ENCODE peak calls at places on chromosomes 2 and 18, in five cellular contexts. L is mammary epithelial cell, R is NCI-H1436 treated with DMSO at 0.1 percent for 48 hours, E is smooth muscle cell of the brain vasculature, G is AG09309. X is an unnamed sample.
A peak's percentile ranks its signal among the peaks of the same experiment; 100 is the strongest.

GRCh38 chr18:478679-479078 is 21.8 kb downstream of the COLEC12 start:
- DNase-seq in L (no peak), R (no peak), E (no peak), G (no peak), X (no peak)

GRCh38 chr18:48850891-48851302 is 99.9 kb downstream of the SMAD7 start:
- DNase-seq in L (no peak), R (no peak), E (no peak), G (no peak), X (no peak)

GRCh38 chr2:143551946-143552655 is 422.9 kb downstream of the ARHGAP15 start:
- DNase-seq in L (no peak), R (no peak), E (no peak), G (no peak), X (no peak)

GRCh38 chr2:148301362-148301761 is 280.5 kb downstream of the MBD5 start:
- DNase-seq in L (no peak), R (no peak), E (no peak), G (no peak), X (no peak)

GRCh38 chr2:132253496-132254305 is 91.9 kb upstream of the ANKRD30BL start:
- DNase-seq in L (no peak), R (no peak), E (no peak), G (no peak), X (no peak)

GRCh38 chr18:49565656-49566055 is 3.8 kb downstream of the LIPG start:
- DNase-seq in L (no peak), R (no peak), E (no peak), G (no peak), X (no peak)

GRCh38 chr18:27778441-27778840 is 398.5 kb downstream of the CDH2 start:
- DNase-seq in L (peak; percentile 4), R (no peak), E (peak; percentile 10), G (no peak), X (no peak)

GRCh38 chr2:191415858-191416257 is 170.7 kb downstream of the MYO1B start:
- DNase-seq in L (no peak), R (no peak), E (no peak), G (no peak), X (no peak)

GRCh38 chr2:104690255-104690999 is 163.5 kb upstream of the POU3F3 start:
- DNase-seq in L (no peak), R (no peak), E (no peak), G (no peak), X (no peak)

GRCh38 chr2:36456227-36456788 is 100.7 kb downstream of the CRIM1 start:
- DNase-seq in L (peak; percentile 63), R (no peak), E (no peak), G (no peak), X (no peak)

GRCh38 chr2:7905756-7906155 is 776.1 kb upstream of the ID2 start:
- DNase-seq in L (no peak), R (peak; percentile 58), E (no peak), G (no peak), X (no peak)

GRCh38 chr2:85846411-85846810 is 42.4 kb downstream of the ST3GAL5 start:
- DNase-seq in L (no peak), R (no peak), E (no peak), G (peak; percentile 27), X (no peak)

GRCh38 chr18:9619545-9619944 is 5.2 kb upstream of the PPP4R1 start:
- DNase-seq in L (peak; percentile 47), R (no peak), E (no peak), G (no peak), X (no peak)

GRCh38 chr2:28457237-28457636 is 38.6 kb upstream of the PLB1 start:
- DNase-seq in L (no peak), R (no peak), E (no peak), G (no peak), X (no peak)

GRCh38 chr2:119387381-119388129 is 20.8 kb downstream of the DBI start:
- DNase-seq in L (peak; percentile 76), R (no peak), E (peak; percentile 40), G (peak; percentile 55), X (no peak)

GRCh38 chr2:189116059-189116458 is 63.5 kb downstream of the COL5A2 start:
- DNase-seq in L (no peak), R (no peak), E (no peak), G (no peak), X (no peak)

GRCh38 chr2:74131901-74132300 is 15.8 kb downstream of the BOLA3 start:
- DNase-seq in L (no peak), R (no peak), E (no peak), G (no peak), X (no peak)

GRCh38 chr2:69645926-69646325 is 2.4 kb upstream of the AAK1 start:
- DNase-seq in L (no peak), R (no peak), E (no peak), G (no peak), X (no peak)

GRCh38 chr2:144402282-144402681 is 117.6 kb downstream of the ZEB2 start:
- DNase-seq in L (no peak), R (no peak), E (no peak), G (no peak), X (no peak)

GRCh38 chr18:35042389-35043066 is 1.3 kb downstream of the MAPRE2 start:
- DNase-seq in L (no peak), R (no peak), E (no peak), G (no peak), X (peak; percentile 63)

GRCh38 chr2:23350026-23350791 is 34.8 kb upstream of the KLHL29 start:
- DNase-seq in L (no peak), R (no peak), E (no peak), G (no peak), X (no peak)

GRCh38 chr2:240149943-240150784 is 9.7 kb upstream of the OTOS start:
- DNase-seq in L (no peak), R (no peak), E (no peak), G (no peak), X (no peak)

GRCh38 chr2:16321872-16322271 is 343.8 kb downstream of the CYRIA start:
- DNase-seq in L (no peak), R (no peak), E (no peak), G (no peak), X (no peak)

GRCh38 chr2:202022755-202023154 is 10.9 kb upstream of the FZD7 start:
- DNase-seq in L (no peak), R (peak; percentile 36), E (no peak), G (no peak), X (no peak)

GRCh38 chr18:62325806-62326645 is 916 bp downstream of the TNFRSF11A start:
- DNase-seq in L (peak; percentile 17), R (no peak), E (no peak), G (no peak), X (no peak)

GRCh38 chr18:80104364-80104779 is 4.7 kb upstream of the ADNP2 start:
- DNase-seq in L (no peak), R (no peak), E (no peak), G (no peak), X (no peak)

X was measured in glomerular endothelial cell.